ENCODE peak calls at places on chromosomes 11 and 22, in nine cellular contexts. Y is stimulated activated CD8-positive, alpha-beta memory T cell treated with anti-CD3 and anti-CD28 coated beads, Interleukin-4, amount 100 ng/mL, for 4 hours; G is heart right ventricle; M is NCI-H1092; K is Ammon's horn; Q is kidney; B is stimulated activated CD4-positive, alpha-beta T cell treated with anti-CD3 and anti-CD28 coated beads, Interleukin-12 subunit alpha, Interleukin-12 subunit beta, amount 100 ng/mL, for 24 hours; D is T-helper 17 cell; I is NCI-H446. A is an unnamed sample.

GRCh38 chr11:19562156-19562555 is 150.5 kb upstream of the NAV2 start:
- DNase-seq in I (no peak), M (no peak), Q (no peak), B (no peak), Y (no peak), K (no peak), G (no peak), D (no peak), A (no peak)

GRCh38 chr22:46569848-46570695 is 32.7 kb upstream of the CELSR1 start:
- DNase-seq in I (no peak), Y (no peak), K (no peak), Q (peak), M (no peak), D (no peak), G (no peak), B (no peak), A (no peak)

GRCh38 chr11:83693279-83693992 is 407.3 kb upstream of the CCDC90B start:
- DNase-seq in Y (no peak), D (no peak), M (no peak), Q (no peak), B (no peak), K (no peak), I (no peak), G (no peak), A (no peak)

GRCh38 chr22:49789289-49790141 is 38.2 kb downstream of the BRD1 start:
- DNase-seq in M (no peak), D (no peak), B (peak), K (no peak), Q (peak), I (no peak), G (peak), Y (no peak), A (peak)

GRCh38 chr11:6440906-6441358 is at the start of gene HPX:
- DNase-seq in K (no peak), B (no peak), I (no peak), G (no peak), Y (no peak), M (no peak), D (no peak), Q (no peak), A (no peak)

GRCh38 chr11:9037046-9037780 is 33.4 kb upstream of the NRIP3 start:
- DNase-seq in G (no peak), D (no peak), Q (no peak), I (no peak), Y (no peak), M (no peak), B (no peak), K (no peak), A (no peak)

GRCh38 chr11:110431212-110432073 is 1.7 kb downstream of the FDX1 start:
- DNase-seq in G (no peak), D (no peak), Y (no peak), M (no peak), B (no peak), Q (no peak), I (no peak), K (no peak), A (no peak)

GRCh38 chr11:57482782-57483569 is 22.6 kb downstream of the RTN4RL2 start:
- DNase-seq in I (peak), G (peak), Q (peak), M (peak), B (peak), D (peak), K (no peak), Y (peak), A (no peak)

GRCh38 chr22:35552186-35552842 is 11.7 kb downstream of the RASD2 start:
- DNase-seq in K (no peak), Y (peak), B (peak), Q (no peak), G (no peak), I (peak), D (peak), M (no peak), A (peak)

GRCh38 chr11:45554230-45554967 is 111.0 kb downstream of the CHST1 start:
- DNase-seq in M (no peak), G (peak), Q (no peak), B (no peak), D (no peak), K (no peak), Y (no peak), I (no peak), A (no peak)